ENCODE peak calls at places on chromosomes 12 and 14, in ten cellular contexts. Q is upper lobe of left lung, J is tibial nerve, U is HCT116, K is stomach, M is right lobe of liver, S is transverse colon, A is prostate gland, T is A549, B is HepG2. F is an unnamed sample.

GRCh38 chr14:104285483-104285790 is 147.1 kb downstream of the KIF26A start:
- DNase-seq in Q (peak; percentile 22), J (no peak), U (no peak), K (no peak), M (peak; percentile 7), S (no peak), A (no peak), T (no peak), B (no peak), F (no peak)

GRCh38 chr14:105050551-105050897 is 14.7 kb downstream of the GPR132 start:
- DNase-seq in Q (no peak), J (no peak), U (peak; percentile 16), K (peak; percentile 83), M (no peak), S (peak; percentile 79), A (no peak), T (no peak), B (peak; percentile 30), F (no peak)

GRCh38 chr12:75728826-75729225 is 217.4 kb upstream of the KRR1 start:
- DNase-seq in Q (no peak), J (no peak), U (no peak), K (no peak), M (no peak), S (no peak), A (no peak), T (no peak), B (no peak), F (no peak)

GRCh38 chr12:46224401-46224800 is 44.4 kb downstream of the SLC38A1 start:
- DNase-seq in Q (no peak), J (peak; percentile 63), U (no peak), K (no peak), M (no peak), S (peak; percentile 39), A (peak; percentile 76), T (no peak), B (no peak), F (peak; percentile 77)

GRCh38 chr12:115456946-115457689 is 773.1 kb upstream of the TBX3 start:
- DNase-seq in Q (no peak), J (no peak), U (peak; percentile 24), K (no peak), M (no peak), S (no peak), A (no peak), T (peak; percentile 28), B (peak; percentile 71), F (no peak)

GRCh38 chr12:93733928-93734327 is 56.8 kb downstream of the CRADD start:
- DNase-seq in Q (no peak), J (no peak), U (no peak), K (no peak), M (no peak), S (no peak), A (no peak), T (no peak), B (no peak), F (no peak)

GRCh38 chr14:38824691-38825090 is 278.3 kb downstream of the SEC23A start:
- DNase-seq in Q (no peak), J (no peak), U (no peak), K (no peak), M (no peak), S (no peak), A (no peak), T (no peak), B (no peak), F (no peak)

GRCh38 chr12:1796515-1797010 is 23.8 kb upstream of the LRTM2 start:
- DNase-seq in Q (peak; percentile 90), J (no peak), U (no peak), K (peak; percentile 45), M (no peak), S (peak; percentile 64), A (no peak), T (no peak), B (no peak), F (no peak)

GRCh38 chr14:72054929-72055328 is 122.7 kb downstream of the RGS6 start:
- DNase-seq in Q (no peak), J (no peak), U (no peak), K (no peak), M (no peak), S (no peak), A (no peak), T (no peak), B (no peak), F (no peak)

GRCh38 chr14:72045271-72045670 is 113.0 kb downstream of the RGS6 start:
- DNase-seq in Q (no peak), J (no peak), U (no peak), K (no peak), M (no peak), S (no peak), A (no peak), T (no peak), B (no peak), F (no peak)

GRCh38 chr14:72045885-72046284 is 113.7 kb downstream of the RGS6 start:
- DNase-seq in Q (no peak), J (no peak), U (no peak), K (no peak), M (no peak), S (no peak), A (no peak), T (no peak), B (no peak), F (no peak)

GRCh38 chr14:72053662-72054061 is 121.4 kb downstream of the RGS6 start:
- DNase-seq in Q (no peak), J (no peak), U (no peak), K (no peak), M (no peak), S (no peak), A (no peak), T (no peak), B (no peak), F (no peak)

GRCh38 chr14:72049462-72049861 is 117.2 kb downstream of the RGS6 start:
- DNase-seq in Q (no peak), J (no peak), U (peak; percentile 3), K (no peak), M (no peak), S (no peak), A (no peak), T (no peak), B (no peak), F (no peak)
- TF ChIP-seq POLR2A in Q (no peak), J (no peak), U (no peak), K (no peak), M (no peak), S (no peak), A (no peak), T (no peak), B (no peak), F (no peak)

DNA sequence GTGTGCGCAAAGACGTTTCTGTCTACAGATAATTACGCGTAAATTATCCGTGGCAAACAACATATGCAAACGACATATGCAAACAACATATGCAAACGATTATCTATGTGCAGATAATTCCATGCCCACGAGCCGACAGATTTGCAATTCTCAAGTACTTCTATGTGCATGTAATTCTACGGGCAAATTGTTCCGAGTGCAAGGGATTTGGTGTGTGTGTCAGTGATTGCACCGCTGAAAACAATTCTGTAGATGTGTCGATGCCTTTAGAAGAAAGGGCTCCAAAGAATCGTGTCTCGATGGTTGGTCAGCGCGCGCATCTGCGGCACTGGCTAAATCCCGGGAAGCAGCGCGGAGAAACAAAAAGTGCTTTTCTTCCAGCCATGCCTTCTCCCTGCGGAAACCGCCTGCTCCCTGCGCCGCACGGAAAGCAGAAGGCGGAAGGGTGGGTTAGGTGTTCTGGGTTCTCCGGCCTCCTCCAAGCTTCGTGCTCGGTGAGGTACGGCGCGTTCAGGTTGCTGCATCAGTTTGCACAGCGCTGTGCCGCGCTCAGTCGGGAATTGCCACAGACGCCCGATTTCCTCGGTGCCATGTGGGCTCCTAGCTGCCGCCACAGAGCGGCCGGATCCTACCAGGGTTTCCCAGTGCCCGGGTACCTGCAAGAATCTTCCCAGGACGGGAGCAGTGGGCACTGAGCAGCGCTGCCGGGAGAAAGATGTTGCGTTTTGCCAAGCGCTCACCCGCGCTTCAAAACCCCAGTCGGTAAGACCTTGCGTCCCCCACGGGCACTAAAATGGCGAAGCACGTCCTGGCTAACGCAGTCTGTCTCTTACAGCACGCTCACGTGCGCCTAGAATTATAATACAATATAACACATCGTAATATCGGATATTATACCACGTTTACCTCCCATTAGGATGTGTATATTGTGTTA is 34.8 kb upstream of the TBX5 start:
- DNase-seq in Q (peak; percentile 57), J (no peak), U (no peak), K (no peak), M (no peak), S (no peak), A (no peak), T (no peak), B (no peak), F (no peak)
- H3K9me3 ChIP-seq in Q (no peaks in the 10 kb centered on the region), J (no peaks in the 10 kb centered on the region), U (no peaks in the 10 kb centered on the region), K (no peaks in the 10 kb centered on the region), M (no peaks in the 10 kb centered on the region), S (no peaks in the 10 kb centered on the region), A (no peaks in the 10 kb centered on the region), T (no peaks in the 10 kb centered on the region), B (no peaks in the 10 kb centered on the region), F (no peaks in the 10 kb centered on the region)

DNA sequence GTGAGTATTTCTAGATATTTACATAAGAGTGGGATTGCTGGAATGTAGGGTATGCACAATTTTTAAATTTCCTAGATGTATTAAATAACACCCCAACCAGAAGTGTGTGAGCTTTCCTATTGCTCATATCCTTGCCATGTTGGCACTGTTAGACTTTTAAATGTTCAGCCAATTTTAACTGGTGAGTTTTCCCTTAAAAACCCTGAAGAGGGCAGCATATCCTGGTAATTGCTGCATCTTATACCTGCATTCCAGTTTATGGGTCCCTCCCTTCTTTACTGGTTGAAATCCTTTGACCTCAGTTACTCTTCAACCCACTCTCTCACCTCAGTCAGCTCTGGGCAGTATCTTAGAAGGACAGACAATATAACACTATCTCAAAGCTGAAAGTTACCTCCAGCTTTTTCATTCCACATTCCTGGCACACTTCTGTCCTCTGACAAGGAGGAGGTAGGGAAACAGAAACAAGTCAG is 270.6 kb downstream of the PAWR start:
- DNase-seq in Q (no peak), J (no peak), U (peak; percentile 45), K (no peak), M (no peak), S (no peak), A (peak; percentile 22), T (peak; percentile 38), B (peak; percentile 73), F (no peak)
- TF ChIP-seq POLR2A in Q (no peak), J (no peak), U (no peak), K (no peak), M (no peak), S (no peak), A (no peak), T (no peak), B (no peak), F (no peak)

GRCh38 chr12:12201274-12201758 is 65.5 kb downstream of the LRP6 start:
- DNase-seq in Q (no peak), J (no peak), U (no peak), K (no peak), M (no peak), S (no peak), A (no peak), T (no peak), B (no peak), F (peak; percentile 81)

GRCh38 chr12:12206776-12207388 is 60.0 kb downstream of the LRP6 start:
- DNase-seq in Q (no peak), J (no peak), U (no peak), K (no peak), M (no peak), S (no peak), A (no peak), T (no peak), B (peak; percentile 13), F (no peak)

GRCh38 chr12:12202105-12202504 is 64.7 kb downstream of the LRP6 start:
- DNase-seq in Q (no peak), J (no peak), U (no peak), K (no peak), M (no peak), S (no peak), A (no peak), T (no peak), B (no peak), F (peak; percentile 29)

GRCh38 chr12:12200363-12200762 is 66.5 kb downstream of the LRP6 start:
- DNase-seq in Q (no peak), J (no peak), U (no peak), K (no peak), M (no peak), S (no peak), A (no peak), T (no peak), B (no peak), F (no peak)

GRCh38 chr12:12202747-12203146 is 64.1 kb downstream of the LRP6 start:
- DNase-seq in Q (no peak), J (no peak), U (no peak), K (no peak), M (no peak), S (no peak), A (no peak), T (no peak), B (no peak), F (no peak)
- H3K9me3 ChIP-seq in Q (no peaks in the 10 kb centered on the region), J (no peaks in the 10 kb centered on the region), U (no peaks in the 10 kb centered on the region), K (no peaks in the 10 kb centered on the region), M (no peaks in the 10 kb centered on the region), S (peaks cover 5% of the 10 kb centered on the region), A (no peaks in the 10 kb centered on the region), T (peaks cover 15% of the 10 kb centered on the region), B (peaks cover 7% of the 10 kb centered on the region), F (no peaks in the 10 kb centered on the region)

F was measured in gastrocnemius medialis.